ENCODE peak calls at places on chromosomes 3 and 15, in five cellular contexts. S is cardiac septum, Z is HFFc6, I is NCI-H510A treated with DMSO at 0.1 percent for 48 hours, X is MCF 10A. H is an unnamed sample.

GRCh38 chr15:58462973-58463663 is 31.3 kb downstream of the LIPC start:
- DNase-seq in Z (no peak), I (peak), X (no peak), S (no peak), H (peak)

GRCh38 chr15:56307180-56307579 is 58.0 kb upstream of the TEX9 start:
- DNase-seq in S (no peak), I (no peak), Z (no peak), X (no peak), H (no peak)

GRCh38 chr3:37984596-37984995 is 6.0 kb upstream of the VILL start:
- DNase-seq in Z (no peak), S (no peak), X (no peak), I (no peak), H (no peak)

GRCh38 chr3:194985031-194985578 is 285.9 kb downstream of the XXYLT1 start:
- DNase-seq in Z (peak), S (peak), I (peak), X (no peak), H (peak)

GRCh38 chr3:4335840-4336579 is 32.8 kb downstream of the SETMAR start:
- DNase-seq in S (no peak), X (no peak), Z (no peak), I (no peak), H (no peak)

GRCh38 chr3:10917176-10917575 is 75.4 kb upstream of the SLC6A1 start:
- DNase-seq in S (peak), I (no peak), Z (no peak), X (no peak), H (no peak)

GRCh38 chr15:26028086-26028740 is 165.1 kb upstream of the ATP10A start:
- DNase-seq in I (no peak), X (no peak), Z (peak), S (no peak), H (no peak)

GRCh38 chr3:138775254-138775595 is 59.5 kb downstream of the PIK3CB start:
- DNase-seq in Z (no peak), X (peak), I (no peak), S (no peak), H (no peak)

GRCh38 chr3:129230311-129231019 is 18.9 kb upstream of the COPG1 start:
- DNase-seq in S (no peak), I (no peak), Z (peak), X (peak), H (no peak)

GRCh38 chr3:128878556-128879124 is 780 bp upstream of the ACAD9 start:
- DNase-seq in X (peak), Z (peak), S (no peak), I (peak), H (no peak)

GRCh38 chr3:133641254-133641653 is 20.5 kb downstream of the TOPBP1 start:
- DNase-seq in Z (no peak), S (no peak), X (no peak), I (no peak), H (no peak)

GRCh38 chr15:66951531-66951930 is 113.9 kb upstream of the SMAD3 start:
- DNase-seq in S (no peak), I (peak), X (no peak), Z (no peak), H (no peak)

GRCh38 chr15:23648920-23649515 is 1.4 kb upstream of the MAGEL2 start:
- DNase-seq in I (peak), S (no peak), Z (no peak), X (no peak), H (no peak)